ENCODE peak calls at places on chromosomes 11 and 22, in seven cellular contexts. One of them, this sample, is unnamed.

GRCh38 chr11:122895591-122895990 is 13.0 kb downstream of the JHY start:
- DNase-seq in mammary epithelial cell: no peak
- DNase-seq in CD8-positive, alpha-beta T cell: no peak
- DNase-seq in Peyer's patch: no peak
- DNase-seq in fibroblast of lung: no peak
- DNase-seq in endodermal cell: no peak
- DNase-seq in tibial nerve: no peak
- DNase-seq in this sample: no peak

GRCh38 chr22:50205781-50206569 is 5.2 kb downstream of the SELENOO start:
- DNase-seq in mammary epithelial cell: no peak
- DNase-seq in CD8-positive, alpha-beta T cell: no peak
- DNase-seq in Peyer's patch: no peak
- DNase-seq in fibroblast of lung: no peak
- DNase-seq in endodermal cell: no peak
- DNase-seq in tibial nerve: no peak
- DNase-seq in this sample: no peak

GRCh38 chr11:119785131-119785530 is 56.1 kb upstream of the NECTIN1 start:
- DNase-seq in mammary epithelial cell: no peak
- DNase-seq in CD8-positive, alpha-beta T cell: no peak
- DNase-seq in Peyer's patch: no peak
- DNase-seq in fibroblast of lung: no peak
- DNase-seq in endodermal cell: no peak
- DNase-seq in tibial nerve: no peak
- DNase-seq in this sample: no peak

GRCh38 chr11:66686100-66686785 is 8.6 kb upstream of the RBM4B start:
- DNase-seq in mammary epithelial cell: peak
- DNase-seq in CD8-positive, alpha-beta T cell: no peak
- DNase-seq in Peyer's patch: no peak
- DNase-seq in fibroblast of lung: no peak
- DNase-seq in endodermal cell: no peak
- DNase-seq in tibial nerve: no peak
- DNase-seq in this sample: peak

GRCh38 chr11:130150790-130151189 is 8.8 kb upstream of the ST14 start:
- DNase-seq in mammary epithelial cell: no peak
- DNase-seq in CD8-positive, alpha-beta T cell: no peak
- DNase-seq in Peyer's patch: no peak
- DNase-seq in fibroblast of lung: no peak
- DNase-seq in endodermal cell: no peak
- DNase-seq in tibial nerve: no peak
- DNase-seq in this sample: no peak

GRCh38 chr11:112348480-112349029 is 87.9 kb upstream of the PLET1 start:
- DNase-seq in mammary epithelial cell: no peak
- DNase-seq in CD8-positive, alpha-beta T cell: no peak
- DNase-seq in Peyer's patch: no peak
- DNase-seq in fibroblast of lung: no peak
- DNase-seq in endodermal cell: peak
- DNase-seq in tibial nerve: no peak
- DNase-seq in this sample: no peak

GRCh38 chr22:33325232-33326004 is 267.2 kb upstream of the SYN3 start:
- DNase-seq in mammary epithelial cell: no peak
- DNase-seq in CD8-positive, alpha-beta T cell: no peak
- DNase-seq in Peyer's patch: no peak
- DNase-seq in fibroblast of lung: no peak
- DNase-seq in endodermal cell: no peak
- DNase-seq in tibial nerve: no peak
- DNase-seq in this sample: no peak

GRCh38 chr11:66258473-66258893 is 10.0 kb upstream of the RAB1B start:
- DNase-seq in mammary epithelial cell: no peak
- DNase-seq in CD8-positive, alpha-beta T cell: no peak
- DNase-seq in Peyer's patch: no peak
- DNase-seq in fibroblast of lung: no peak
- DNase-seq in endodermal cell: no peak
- DNase-seq in tibial nerve: no peak
- DNase-seq in this sample: no peak

GRCh38 chr22:35967046-35967397 is 61.6 kb downstream of the RBFOX2 start:
- DNase-seq in mammary epithelial cell: no peak
- DNase-seq in CD8-positive, alpha-beta T cell: no peak
- DNase-seq in Peyer's patch: no peak
- DNase-seq in fibroblast of lung: no peak
- DNase-seq in endodermal cell: no peak
- DNase-seq in tibial nerve: no peak
- DNase-seq in this sample: no peak

GRCh38 chr22:41687901-41688364 is 734 bp downstream of the SNU13 start:
- DNase-seq in mammary epithelial cell: peak
- DNase-seq in CD8-positive, alpha-beta T cell: no peak
- DNase-seq in Peyer's patch: peak
- DNase-seq in fibroblast of lung: peak
- DNase-seq in endodermal cell: peak
- DNase-seq in tibial nerve: peak
- DNase-seq in this sample: no peak

GRCh38 chr11:12599408-12600143 is 74.6 kb upstream of the TEAD1 start:
- DNase-seq in mammary epithelial cell: no peak
- DNase-seq in CD8-positive, alpha-beta T cell: peak
- DNase-seq in Peyer's patch: peak
- DNase-seq in fibroblast of lung: no peak
- DNase-seq in endodermal cell: peak
- DNase-seq in tibial nerve: peak
- DNase-seq in this sample: peak

GRCh38 chr22:32473388-32473952 is 1.1 kb upstream of the FBXO7 start:
- DNase-seq in mammary epithelial cell: peak
- DNase-seq in CD8-positive, alpha-beta T cell: peak
- DNase-seq in Peyer's patch: peak
- DNase-seq in fibroblast of lung: peak
- DNase-seq in endodermal cell: peak
- DNase-seq in tibial nerve: peak
- DNase-seq in this sample: peak

GRCh38 chr11:23680488-23681230 is 816.2 kb upstream of the LUZP2 start:
- DNase-seq in mammary epithelial cell: no peak
- DNase-seq in CD8-positive, alpha-beta T cell: no peak
- DNase-seq in Peyer's patch: no peak
- DNase-seq in fibroblast of lung: no peak
- DNase-seq in endodermal cell: no peak
- DNase-seq in tibial nerve: no peak
- DNase-seq in this sample: no peak

GRCh38 chr11:28048812-28049211 is 59.1 kb downstream of the KIF18A start:
- DNase-seq in mammary epithelial cell: no peak
- DNase-seq in CD8-positive, alpha-beta T cell: no peak
- DNase-seq in Peyer's patch: no peak
- DNase-seq in fibroblast of lung: no peak
- DNase-seq in endodermal cell: no peak
- DNase-seq in tibial nerve: no peak
- DNase-seq in this sample: no peak

GRCh38 chr11:127339376-127339775 is 338.8 kb upstream of the KIRREL3 start:
- DNase-seq in mammary epithelial cell: no peak
- DNase-seq in CD8-positive, alpha-beta T cell: no peak
- DNase-seq in Peyer's patch: no peak
- DNase-seq in fibroblast of lung: no peak
- DNase-seq in endodermal cell: no peak
- DNase-seq in tibial nerve: no peak
- DNase-seq in this sample: no peak

DNA sequence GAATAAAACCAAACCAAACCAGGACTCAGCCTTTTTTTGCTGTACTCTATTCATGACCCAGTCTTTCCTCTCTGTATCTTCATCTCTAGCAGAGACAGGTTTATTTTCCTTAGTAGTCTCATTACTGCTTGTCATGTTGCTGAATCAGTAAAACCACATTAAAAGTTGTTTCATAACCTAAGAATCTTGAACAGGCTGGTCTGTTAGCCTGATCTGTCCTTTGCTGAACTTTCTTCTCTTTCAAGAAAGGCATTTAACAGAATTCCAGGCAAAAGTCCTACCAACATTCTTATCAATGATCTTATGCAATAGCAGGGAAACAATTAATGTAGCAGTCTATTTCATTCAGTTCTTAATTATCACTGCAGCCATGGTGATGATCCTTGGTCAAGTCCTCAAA is 197.7 kb downstream of the CASP12 start:
- DNase-seq in mammary epithelial cell: peak
- DNase-seq in CD8-positive, alpha-beta T cell: no peak
- DNase-seq in Peyer's patch: no peak
- DNase-seq in fibroblast of lung: peak
- DNase-seq in endodermal cell: no peak
- DNase-seq in tibial nerve: no peak
- DNase-seq in this sample: no peak
- H3K27ac ChIP-seq in mammary epithelial cell: no peak
- H3K27ac ChIP-seq in CD8-positive, alpha-beta T cell: no peak
- H3K27ac ChIP-seq in Peyer's patch: no peak
- H3K27ac ChIP-seq in fibroblast of lung: no peak
- H3K27ac ChIP-seq in endodermal cell: no peak
- H3K27ac ChIP-seq in tibial nerve: no peak
- H3K27ac ChIP-seq in this sample: no peak

DNA sequence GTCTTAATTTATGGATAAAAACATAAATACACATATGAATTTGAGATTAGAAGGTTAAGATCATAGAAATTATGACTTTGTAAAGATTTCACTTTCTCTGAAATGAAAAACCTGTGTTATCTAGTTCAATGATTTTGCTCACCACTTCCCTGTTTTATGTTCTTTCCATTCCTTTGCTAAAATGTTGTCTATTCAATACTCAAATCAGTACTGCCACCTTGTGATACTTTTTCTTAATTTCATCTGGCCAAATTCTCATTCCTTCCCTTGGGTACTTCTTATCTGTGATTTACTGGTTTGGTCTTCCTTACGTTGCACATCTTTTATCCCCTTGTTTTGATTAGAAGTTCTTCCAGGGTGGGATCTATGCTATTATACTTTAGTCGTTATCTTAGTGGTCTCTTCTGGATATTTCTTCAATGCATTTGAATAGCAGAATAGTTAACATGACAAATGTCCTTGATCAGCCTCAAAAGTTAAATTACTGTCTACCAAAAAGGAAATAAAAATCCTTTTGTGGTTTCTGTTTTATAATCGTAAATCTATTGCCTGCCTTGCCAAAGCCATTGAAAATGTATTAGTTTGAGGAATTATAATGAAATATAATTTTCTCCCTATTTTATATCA is 197.0 kb downstream of the PGR start:
- DNase-seq in mammary epithelial cell: peak
- DNase-seq in CD8-positive, alpha-beta T cell: no peak
- DNase-seq in Peyer's patch: no peak
- DNase-seq in fibroblast of lung: peak
- DNase-seq in endodermal cell: no peak
- DNase-seq in tibial nerve: no peak
- DNase-seq in this sample: peak
- TF ChIP-seq CTCF in mammary epithelial cell: peak
- TF ChIP-seq CTCF in CD8-positive, alpha-beta T cell: no peak
- TF ChIP-seq CTCF in Peyer's patch: peak
- TF ChIP-seq CTCF in fibroblast of lung: peak
- TF ChIP-seq CTCF in endodermal cell: peak
- TF ChIP-seq CTCF in tibial nerve: peak
- TF ChIP-seq CTCF in this sample: peak

GRCh38 chr11:125431009-125431408 is 65.1 kb downstream of the FEZ1 start:
- DNase-seq in mammary epithelial cell: no peak
- DNase-seq in CD8-positive, alpha-beta T cell: no peak
- DNase-seq in Peyer's patch: no peak
- DNase-seq in fibroblast of lung: no peak
- DNase-seq in endodermal cell: peak
- DNase-seq in tibial nerve: no peak
- DNase-seq in this sample: no peak
- H3K27ac ChIP-seq in mammary epithelial cell: no peak
- H3K27ac ChIP-seq in CD8-positive, alpha-beta T cell: no peak
- H3K27ac ChIP-seq in Peyer's patch: no peak
- H3K27ac ChIP-seq in fibroblast of lung: no peak
- H3K27ac ChIP-seq in endodermal cell: no peak
- H3K27ac ChIP-seq in tibial nerve: no peak
- H3K27ac ChIP-seq in this sample: no peak

GRCh38 chr11:47714554-47715081 is 551 bp downstream of the AGBL2 start:
- DNase-seq in mammary epithelial cell: peak
- DNase-seq in CD8-positive, alpha-beta T cell: peak
- DNase-seq in Peyer's patch: peak
- DNase-seq in fibroblast of lung: peak
- DNase-seq in endodermal cell: peak
- DNase-seq in tibial nerve: peak
- DNase-seq in this sample: peak

GRCh38 chr11:47715082-47715669 is at the start of gene AGBL2:
- DNase-seq in mammary epithelial cell: peak
- DNase-seq in CD8-positive, alpha-beta T cell: peak
- DNase-seq in Peyer's patch: peak
- DNase-seq in fibroblast of lung: peak
- DNase-seq in endodermal cell: peak
- DNase-seq in tibial nerve: peak
- DNase-seq in this sample: peak

GRCh38 chr11:47720651-47721050 is 5.5 kb upstream of the AGBL2 start:
- DNase-seq in mammary epithelial cell: no peak
- DNase-seq in CD8-positive, alpha-beta T cell: no peak
- DNase-seq in Peyer's patch: no peak
- DNase-seq in fibroblast of lung: no peak
- DNase-seq in endodermal cell: no peak
- DNase-seq in tibial nerve: no peak
- DNase-seq in this sample: no peak

GRCh38 chr11:47711816-47712215 is 3.4 kb downstream of the AGBL2 start:
- DNase-seq in mammary epithelial cell: no peak
- DNase-seq in CD8-positive, alpha-beta T cell: no peak
- DNase-seq in Peyer's patch: no peak
- DNase-seq in fibroblast of lung: peak
- DNase-seq in endodermal cell: no peak
- DNase-seq in tibial nerve: no peak
- DNase-seq in this sample: no peak

GRCh38 chr11:47716692-47717091 is 1.5 kb upstream of the AGBL2 start:
- DNase-seq in mammary epithelial cell: no peak
- DNase-seq in CD8-positive, alpha-beta T cell: no peak
- DNase-seq in Peyer's patch: no peak
- DNase-seq in fibroblast of lung: no peak
- DNase-seq in endodermal cell: no peak
- DNase-seq in tibial nerve: no peak
- DNase-seq in this sample: no peak
- TF ChIP-seq CTCF in mammary epithelial cell: no peak
- TF ChIP-seq CTCF in CD8-positive, alpha-beta T cell: no peak
- TF ChIP-seq CTCF in Peyer's patch: no peak
- TF ChIP-seq CTCF in fibroblast of lung: no peak
- TF ChIP-seq CTCF in endodermal cell: no peak
- TF ChIP-seq CTCF in tibial nerve: no peak
- TF ChIP-seq CTCF in this sample: no peak

GRCh38 chr11:134155946-134156865 is 67.6 kb downstream of the NCAPD3 start:
- DNase-seq in mammary epithelial cell: no peak
- DNase-seq in CD8-positive, alpha-beta T cell: no peak
- DNase-seq in Peyer's patch: no peak
- DNase-seq in fibroblast of lung: no peak
- DNase-seq in endodermal cell: no peak
- DNase-seq in tibial nerve: no peak
- DNase-seq in this sample: no peak
- H3K27ac ChIP-seq in mammary epithelial cell: no peak
- H3K27ac ChIP-seq in CD8-positive, alpha-beta T cell: no peak
- H3K27ac ChIP-seq in Peyer's patch: no peak
- H3K27ac ChIP-seq in fibroblast of lung: no peak
- H3K27ac ChIP-seq in endodermal cell: no peak
- H3K27ac ChIP-seq in tibial nerve: no peak
- H3K27ac ChIP-seq in this sample: no peak

GRCh38 chr11:30586251-30587144 is at the start of gene MPPED2:
- DNase-seq in mammary epithelial cell: no peak
- DNase-seq in CD8-positive, alpha-beta T cell: no peak
- DNase-seq in Peyer's patch: peak
- DNase-seq in fibroblast of lung: no peak
- DNase-seq in endodermal cell: peak
- DNase-seq in tibial nerve: no peak
- DNase-seq in this sample: peak
- TF ChIP-seq CTCF in mammary epithelial cell: no peak
- TF ChIP-seq CTCF in CD8-positive, alpha-beta T cell: no peak
- TF ChIP-seq CTCF in Peyer's patch: peak
- TF ChIP-seq CTCF in fibroblast of lung: no peak
- TF ChIP-seq CTCF in endodermal cell: peak
- TF ChIP-seq CTCF in tibial nerve: peak
- TF ChIP-seq CTCF in this sample: no peak